ENCODE peak calls at places on chromosome 19, in five cellular contexts. J is cardiac muscle cell, Q is GM06990, P is heart left ventricle, T is colonic mucosa. G is an unnamed sample.

GRCh38 chr19:15318241-15318691 is 14.1 kb downstream of the BRD4 start:
- DNase-seq in J (no peak), Q (no peak), P (no peak), T (no peak), G (peak)

GRCh38 chr19:54692294-54692615 is 29.5 kb downstream of the LILRB4 start:
- DNase-seq in J (no peak), Q (no peak), P (no peak), T (no peak), G (no peak)

GRCh38 chr19:16867211-16867610 is 21.6 kb upstream of the F2RL3 start:
- DNase-seq in J (no peak), Q (no peak), P (no peak), T (no peak), G (no peak)

GRCh38 chr19:1668339-1669123 is 16.1 kb upstream of the TCF3 start:
- DNase-seq in J (peak), Q (peak), P (no peak), T (no peak), G (peak)

GRCh38 chr19:15456871-15457700 is 7.3 kb downstream of the RASAL3 start:
- DNase-seq in J (peak), Q (no peak), P (no peak), T (peak), G (peak)

GRCh38 chr19:35216833-35217707 is 11.5 kb downstream of the FAM187B start:
- DNase-seq in J (no peak), Q (peak), P (no peak), T (peak), G (peak)

GRCh38 chr19:3046621-3047306 is 15.5 kb downstream of the TLE5 start:
- DNase-seq in J (peak), Q (no peak), P (no peak), T (no peak), G (no peak)

GRCh38 chr19:33438016-33438671 is 64.6 kb downstream of the CEBPG start:
- DNase-seq in J (no peak), Q (no peak), P (peak), T (no peak), G (no peak)

GRCh38 chr19:55536951-55537740 is at the start of gene SBK2:
- DNase-seq in J (peak), Q (no peak), P (no peak), T (no peak), G (no peak)

GRCh38 chr19:32896516-32897214 is 27.1 kb upstream of the SLC7A9 start:
- DNase-seq in J (no peak), Q (no peak), P (no peak), T (no peak), G (no peak)

GRCh38 chr19:2645816-2646215 is 56.7 kb downstream of the GNG7 start:
- DNase-seq in J (no peak), Q (no peak), P (no peak), T (no peak), G (no peak)

GRCh38 chr19:6828306-6828697 is 55.8 kb downstream of the VAV1 start:
- DNase-seq in J (no peak), Q (no peak), P (no peak), T (no peak), G (no peak)

GRCh38 chr19:51354742-51355148 is 11.4 kb downstream of the ETFB start:
- DNase-seq in J (peak), Q (no peak), P (no peak), T (no peak), G (no peak)

DNA sequence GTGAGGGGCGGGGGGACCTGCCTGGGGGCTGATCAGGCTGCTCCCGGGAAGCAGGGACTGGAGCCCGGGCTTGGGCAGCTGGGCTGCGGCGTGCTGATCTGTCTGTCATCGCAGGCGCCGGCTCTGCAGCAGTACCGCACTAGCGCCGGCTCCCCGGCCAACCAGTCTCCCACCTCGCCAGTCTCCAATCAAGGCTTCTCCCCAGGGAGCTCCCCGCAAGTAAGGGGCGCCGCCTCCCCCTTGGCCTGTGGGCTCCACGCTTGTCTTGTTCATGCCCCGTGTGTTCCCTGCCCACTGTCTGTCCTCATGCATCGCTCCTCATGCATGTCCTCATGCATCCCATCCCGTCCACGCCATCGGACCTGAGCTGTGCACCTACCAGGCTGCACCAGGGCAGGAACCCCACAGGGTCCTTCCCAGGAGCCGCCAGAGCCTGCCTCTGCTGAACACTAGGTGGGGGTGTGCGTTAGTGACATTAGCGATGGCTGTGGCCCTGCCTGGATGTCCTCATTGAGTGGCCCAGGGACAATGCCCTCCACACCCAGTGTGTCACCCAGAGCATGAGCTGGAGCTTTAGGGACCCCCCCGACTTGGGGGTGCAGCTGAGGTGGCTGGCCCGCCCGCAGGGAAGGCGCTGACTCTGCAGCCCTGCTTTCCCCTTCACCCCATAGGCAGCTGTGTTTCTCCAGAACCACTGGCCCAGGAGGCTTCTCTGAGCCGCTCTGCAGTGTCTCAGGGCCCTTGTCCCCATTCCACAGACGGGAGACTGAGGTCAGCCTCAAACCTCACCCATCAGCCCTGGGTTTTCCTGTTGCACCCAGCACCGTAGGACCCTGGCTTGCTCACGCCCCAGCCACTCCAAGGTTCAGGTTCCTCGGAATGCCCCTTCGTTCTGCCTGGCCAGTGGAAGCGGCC is 19.5 kb downstream of the COMP start:
- DNase-seq in J (peak), Q (no peak), P (no peak), T (no peak), G (peak)
- TF ChIP-seq CTCF in J (peak), Q (peak), P (no peak), T (no peak), G (peak)

DNA sequence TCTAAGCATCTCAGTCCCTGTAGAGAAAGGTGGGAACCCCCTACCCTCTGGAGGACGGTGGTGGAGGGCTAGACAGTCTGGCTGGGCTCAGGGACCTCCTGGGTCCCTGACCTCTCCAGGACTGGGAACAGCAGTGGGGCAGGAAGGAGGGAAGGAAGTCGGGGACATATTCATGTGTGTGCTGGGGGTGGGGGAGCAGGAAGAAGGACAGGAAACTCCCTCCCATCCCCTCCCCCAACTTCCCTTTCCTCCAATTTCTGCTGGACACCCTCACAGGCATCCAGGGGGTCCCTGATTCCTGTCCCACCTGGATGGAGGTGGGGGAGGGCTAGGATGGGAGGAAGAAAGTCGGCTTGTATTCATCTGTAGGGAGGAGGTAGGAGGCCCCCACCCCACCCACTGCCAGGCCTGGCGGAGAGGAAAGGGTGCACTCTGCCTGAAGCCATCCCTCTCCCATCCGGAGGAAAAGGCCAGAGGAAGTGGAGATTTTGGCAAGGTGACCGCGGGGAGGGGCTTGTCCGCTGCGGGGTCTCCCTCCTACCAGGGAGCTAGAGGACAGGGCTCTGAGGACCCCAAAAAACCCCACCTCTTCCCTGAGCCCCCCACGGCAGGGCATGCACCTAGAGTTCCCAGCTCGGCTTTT is 2.3 kb downstream of the NOVA2 start:
- DNase-seq in J (no peak), Q (no peak), P (peak), T (no peak), G (no peak)
- H3K4me3 ChIP-seq in J (no peak), Q (no peak), P (peak), T (no peak), G (no peak)

GRCh38 chr19:38561658-38562057 is 56.1 kb downstream of the MAP4K1 start:
- DNase-seq in J (no peak), Q (no peak), P (no peak), T (no peak), G (no peak)

GRCh38 chr19:38561053-38561606 is 56.6 kb downstream of the MAP4K1 start:
- DNase-seq in J (no peak), Q (no peak), P (no peak), T (no peak), G (no peak)

GRCh38 chr19:38563475-38563874 is 54.3 kb downstream of the MAP4K1 start:
- DNase-seq in J (no peak), Q (no peak), P (no peak), T (no peak), G (no peak)

GRCh38 chr19:38559428-38560401 is 58.0 kb downstream of the MAP4K1 start:
- DNase-seq in J (no peak), Q (peak), P (no peak), T (no peak), G (peak)

GRCh38 chr19:38562096-38562495 is 55.7 kb downstream of the MAP4K1 start:
- DNase-seq in J (no peak), Q (no peak), P (no peak), T (no peak), G (no peak)
- TF ChIP-seq CTCF in J (no peak), Q (no peak), P (no peak), T (no peak), G (no peak)

GRCh38 chr19:23772668-23773063 is 14.0 kb upstream of the ZNF681 start:
- DNase-seq in J (no peak), Q (no peak), P (no peak), T (no peak), G (no peak)
- H3K4me3 ChIP-seq in J (no peak), Q (no peak), P (no peak), T (no peak), G (no peak)

DNA sequence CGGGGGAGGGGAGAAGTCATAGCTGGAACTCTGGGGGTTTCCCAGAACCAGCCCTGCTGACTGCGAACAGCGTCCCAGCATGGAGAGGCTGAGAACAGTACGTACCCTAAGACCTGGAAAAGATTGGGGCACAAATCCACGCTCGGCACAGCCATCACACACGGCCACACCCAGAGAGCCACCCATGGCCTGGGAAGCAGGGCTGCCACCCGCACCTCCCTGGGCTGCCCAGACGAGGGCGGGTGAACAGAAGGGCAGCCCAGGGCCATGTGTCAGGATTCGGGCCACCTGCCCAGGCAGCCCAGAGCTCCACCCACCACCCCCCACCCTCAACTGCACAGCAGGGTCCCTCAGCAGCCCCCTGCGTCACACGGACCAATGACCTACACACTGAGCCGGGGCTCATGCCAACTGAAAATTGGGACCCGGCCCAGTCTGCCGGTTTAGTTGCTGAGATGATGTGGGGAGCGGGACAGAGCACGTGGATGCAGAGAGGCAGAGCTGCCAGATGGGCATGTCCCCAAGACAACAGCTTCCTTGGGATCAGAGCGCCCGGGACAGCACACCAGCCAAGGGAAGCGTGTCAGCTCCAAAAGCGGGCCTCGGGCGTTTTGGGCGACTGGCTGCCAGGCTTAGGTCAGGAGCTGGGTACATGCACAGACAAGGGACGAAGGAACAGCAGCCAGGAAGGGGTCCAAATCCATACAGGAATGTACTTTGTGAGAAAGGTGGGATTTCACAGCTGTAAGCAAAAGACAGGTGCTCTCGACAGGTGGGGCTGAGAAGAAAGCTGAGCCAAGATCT is 8.4 kb downstream of the UBXN6 start:
- DNase-seq in J (no peak), Q (no peak), P (peak), T (no peak), G (no peak)
- TF ChIP-seq CTCF in J (no peak), Q (no peak), P (no peak), T (no peak), G (no peak)

GRCh38 chr19:46617566-46618079 is 7.3 kb downstream of the PTGIR start:
- DNase-seq in J (no peak), Q (no peak), P (no peak), T (no peak), G (no peak)
- H3K4me3 ChIP-seq in J (no peak), Q (no peak), P (no peak), T (no peak), G (no peak)

GRCh38 chr19:50210425-50210824 is 7.0 kb downstream of the MYH14 start:
- DNase-seq in J (no peak), Q (no peak), P (no peak), T (no peak), G (no peak)
- TF ChIP-seq CTCF in J (no peak), Q (no peak), P (no peak), T (no peak), G (no peak)

DNA sequence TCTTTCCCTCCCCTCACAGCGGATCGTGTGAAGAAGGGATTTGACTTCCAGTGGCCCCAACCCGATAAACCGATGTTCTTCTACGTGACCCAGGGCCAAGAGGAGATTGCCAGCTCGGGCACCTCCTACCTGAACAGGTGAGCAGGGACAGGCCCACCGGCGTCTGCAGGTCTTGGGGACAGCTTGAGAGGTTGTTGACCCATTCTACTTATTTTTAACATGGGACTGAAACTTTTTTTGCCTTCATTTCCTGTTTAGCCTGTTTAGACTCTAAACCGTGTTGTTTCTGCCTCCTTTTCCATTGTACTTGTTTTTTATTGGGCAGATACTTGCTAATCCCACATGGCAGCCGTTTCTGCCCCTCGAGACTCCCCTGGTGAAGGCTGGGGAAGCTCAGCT is 28.5 kb downstream of the UPF1 start:
- DNase-seq in J (no peak), Q (no peak), P (no peak), T (peak), G (no peak)
- H3K4me3 ChIP-seq in J (no peak), Q (no peak), P (no peak), T (no peak), G (no peak)

GRCh38 chr19:49129238-49129583 is 9.9 kb downstream of the PPFIA3 start:
- DNase-seq in J (peak), Q (no peak), P (no peak), T (peak), G (no peak)

GRCh38 chr19:49127674-49128544 is 8.6 kb downstream of the PPFIA3 start:
- DNase-seq in J (peak), Q (peak), P (peak), T (peak), G (peak)

GRCh38 chr19:49130325-49130724 is 11.0 kb downstream of the PPFIA3 start:
- DNase-seq in J (no peak), Q (no peak), P (no peak), T (no peak), G (no peak)

GRCh38 chr19:49126575-49126974 is 7.2 kb downstream of the PPFIA3 start:
- DNase-seq in J (no peak), Q (no peak), P (no peak), T (no peak), G (no peak)

DNA sequence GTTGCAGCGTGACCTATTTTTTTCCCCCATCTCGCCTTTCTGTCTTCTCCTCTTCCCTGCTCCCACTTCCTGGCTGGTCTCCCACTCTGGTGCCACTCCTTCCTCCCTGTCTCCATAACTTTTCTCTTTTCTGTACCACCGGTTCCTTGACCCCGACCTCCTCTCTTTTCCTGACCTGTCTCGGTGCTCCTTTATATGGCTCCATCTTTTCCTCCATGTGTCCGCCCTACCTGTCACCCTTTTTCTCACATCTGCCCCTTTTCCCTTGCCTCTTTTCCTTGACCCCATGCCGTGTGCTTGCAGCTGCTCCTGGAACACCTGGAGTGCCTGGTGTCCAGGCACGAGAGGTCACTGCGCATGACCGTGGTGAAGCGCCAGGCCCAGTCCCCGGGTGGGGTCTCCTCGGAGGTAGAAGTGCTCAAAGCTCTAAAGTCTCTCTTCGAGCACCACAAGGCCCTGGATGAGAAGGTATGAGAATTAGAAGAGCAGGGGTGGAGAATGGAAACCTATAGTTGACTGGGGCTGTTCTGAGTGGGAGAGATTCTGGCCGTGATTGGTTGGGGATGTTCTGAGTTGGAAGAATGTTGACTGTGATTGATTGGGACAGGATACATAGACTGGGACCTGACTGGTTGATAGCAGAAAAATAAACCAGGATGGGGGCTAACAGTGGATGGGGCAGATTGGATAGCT is 9.3 kb downstream of the PPFIA3 start:
- DNase-seq in J (no peak), Q (no peak), P (no peak), T (no peak), G (no peak)
- TF ChIP-seq CTCF in J (no peak), Q (no peak), P (no peak), T (no peak), G (no peak)